ENCODE peak calls at places on chromosomes 5 and 9, in nine cellular contexts. One of them, this sample, is unnamed.

GRCh38 chr5:100855940-100856339 is 47.1 kb downstream of the ST8SIA4 start:
- DNase-seq in lower lobe of right lung: no peak
- DNase-seq in CD8-positive, alpha-beta memory T cell: no peak
- DNase-seq in Caco-2: no peak
- DNase-seq in mesenchymal stem cell: no peak
- DNase-seq in right lobe of liver: no peak
- DNase-seq in CD4-positive, CD25-positive, alpha-beta regulatory T cell: no peak
- DNase-seq in stomach: no peak
- DNase-seq in heart left ventricle: no peak
- DNase-seq in this sample: no peak

GRCh38 chr5:131466171-131466766 is 168.8 kb downstream of the RAPGEF6 start:
- DNase-seq in lower lobe of right lung: no peak
- DNase-seq in CD8-positive, alpha-beta memory T cell: no peak
- DNase-seq in Caco-2: no peak
- DNase-seq in mesenchymal stem cell: peak; percentile 52
- DNase-seq in right lobe of liver: no peak
- DNase-seq in CD4-positive, CD25-positive, alpha-beta regulatory T cell: no peak
- DNase-seq in stomach: no peak
- DNase-seq in heart left ventricle: no peak
- DNase-seq in this sample: no peak

GRCh38 chr5:170791325-170791954 is 7.9 kb downstream of the GABRP start:
- DNase-seq in lower lobe of right lung: peak; percentile 57
- DNase-seq in CD8-positive, alpha-beta memory T cell: no peak
- DNase-seq in Caco-2: peak; percentile 80
- DNase-seq in mesenchymal stem cell: peak; percentile 58
- DNase-seq in right lobe of liver: peak; percentile 62
- DNase-seq in CD4-positive, CD25-positive, alpha-beta regulatory T cell: no peak
- DNase-seq in stomach: peak; percentile 86
- DNase-seq in heart left ventricle: peak; percentile 70
- DNase-seq in this sample: peak; percentile 84

GRCh38 chr5:80181618-80182211 is 74.1 kb downstream of the SERINC5 start:
- DNase-seq in lower lobe of right lung: peak; percentile 77
- DNase-seq in CD8-positive, alpha-beta memory T cell: peak; percentile 74
- DNase-seq in Caco-2: peak; percentile 92
- DNase-seq in mesenchymal stem cell: no peak
- DNase-seq in right lobe of liver: peak; percentile 85
- DNase-seq in CD4-positive, CD25-positive, alpha-beta regulatory T cell: peak; percentile 75
- DNase-seq in stomach: peak; percentile 91
- DNase-seq in heart left ventricle: no peak
- DNase-seq in this sample: peak; percentile 90

GRCh38 chr9:6927838-6928237 is 170.1 kb downstream of the KDM4C start:
- DNase-seq in lower lobe of right lung: no peak
- DNase-seq in CD8-positive, alpha-beta memory T cell: no peak
- DNase-seq in Caco-2: no peak
- DNase-seq in mesenchymal stem cell: no peak
- DNase-seq in right lobe of liver: no peak
- DNase-seq in CD4-positive, CD25-positive, alpha-beta regulatory T cell: no peak
- DNase-seq in stomach: no peak
- DNase-seq in heart left ventricle: no peak
- DNase-seq in this sample: no peak

GRCh38 chr9:133103183-133103986 is 17.7 kb downstream of the RALGDS start:
- DNase-seq in lower lobe of right lung: peak; percentile 81
- DNase-seq in CD8-positive, alpha-beta memory T cell: peak; percentile 40
- DNase-seq in Caco-2: peak; percentile 76
- DNase-seq in mesenchymal stem cell: peak; percentile 57
- DNase-seq in right lobe of liver: peak; percentile 69
- DNase-seq in CD4-positive, CD25-positive, alpha-beta regulatory T cell: peak; percentile 56
- DNase-seq in stomach: peak; percentile 78
- DNase-seq in heart left ventricle: peak; percentile 62
- DNase-seq in this sample: peak; percentile 68

GRCh38 chr5:98106116-98107088 is 667.1 kb upstream of the RGMB start:
- DNase-seq in lower lobe of right lung: no peak
- DNase-seq in CD8-positive, alpha-beta memory T cell: no peak
- DNase-seq in Caco-2: no peak
- DNase-seq in mesenchymal stem cell: peak; percentile 51
- DNase-seq in right lobe of liver: no peak
- DNase-seq in CD4-positive, CD25-positive, alpha-beta regulatory T cell: no peak
- DNase-seq in stomach: no peak
- DNase-seq in heart left ventricle: no peak
- DNase-seq in this sample: no peak

GRCh38 chr5:109921735-109922395 is 232.1 kb downstream of the MAN2A1 start:
- DNase-seq in lower lobe of right lung: peak; percentile 61
- DNase-seq in CD8-positive, alpha-beta memory T cell: peak; percentile 70
- DNase-seq in Caco-2: no peak
- DNase-seq in mesenchymal stem cell: no peak
- DNase-seq in right lobe of liver: no peak
- DNase-seq in CD4-positive, CD25-positive, alpha-beta regulatory T cell: peak; percentile 80
- DNase-seq in stomach: peak; percentile 75
- DNase-seq in heart left ventricle: peak; percentile 24
- DNase-seq in this sample: no peak

GRCh38 chr9:115262477-115262876 is 144.5 kb upstream of the TNC start:
- DNase-seq in lower lobe of right lung: peak; percentile 79
- DNase-seq in CD8-positive, alpha-beta memory T cell: no peak
- DNase-seq in Caco-2: no peak
- DNase-seq in mesenchymal stem cell: peak; percentile 84
- DNase-seq in right lobe of liver: peak; percentile 47
- DNase-seq in CD4-positive, CD25-positive, alpha-beta regulatory T cell: no peak
- DNase-seq in stomach: peak; percentile 78
- DNase-seq in heart left ventricle: peak; percentile 84
- DNase-seq in this sample: peak; percentile 74

GRCh38 chr9:99352786-99353185 is 130.7 kb downstream of the SEC61B start:
- DNase-seq in lower lobe of right lung: no peak
- DNase-seq in CD8-positive, alpha-beta memory T cell: no peak
- DNase-seq in Caco-2: no peak
- DNase-seq in mesenchymal stem cell: no peak
- DNase-seq in right lobe of liver: no peak
- DNase-seq in CD4-positive, CD25-positive, alpha-beta regulatory T cell: no peak
- DNase-seq in stomach: no peak
- DNase-seq in heart left ventricle: no peak
- DNase-seq in this sample: no peak

GRCh38 chr5:37248387-37248969 is 698 bp downstream of the CPLANE1 start:
- DNase-seq in lower lobe of right lung: no peak
- DNase-seq in CD8-positive, alpha-beta memory T cell: no peak
- DNase-seq in Caco-2: no peak
- DNase-seq in mesenchymal stem cell: no peak
- DNase-seq in right lobe of liver: no peak
- DNase-seq in CD4-positive, CD25-positive, alpha-beta regulatory T cell: no peak
- DNase-seq in stomach: no peak
- DNase-seq in heart left ventricle: no peak
- DNase-seq in this sample: no peak

GRCh38 chr5:96885518-96886338 is 9.4 kb downstream of the ERAP2 start:
- DNase-seq in lower lobe of right lung: no peak
- DNase-seq in CD8-positive, alpha-beta memory T cell: peak; percentile 62
- DNase-seq in Caco-2: no peak
- DNase-seq in mesenchymal stem cell: no peak
- DNase-seq in right lobe of liver: no peak
- DNase-seq in CD4-positive, CD25-positive, alpha-beta regulatory T cell: peak; percentile 66
- DNase-seq in stomach: no peak
- DNase-seq in heart left ventricle: no peak
- DNase-seq in this sample: no peak

GRCh38 chr9:37464426-37465248 is 613 bp downstream of the ZBTB5 start:
- DNase-seq in lower lobe of right lung: peak; percentile 89
- DNase-seq in CD8-positive, alpha-beta memory T cell: no peak
- DNase-seq in Caco-2: no peak
- DNase-seq in mesenchymal stem cell: peak; percentile 90
- DNase-seq in right lobe of liver: peak; percentile 79
- DNase-seq in CD4-positive, CD25-positive, alpha-beta regulatory T cell: no peak
- DNase-seq in stomach: peak; percentile 72
- DNase-seq in heart left ventricle: peak; percentile 84
- DNase-seq in this sample: peak; percentile 82

GRCh38 chr9:36902861-36903524 is 131.1 kb downstream of the PAX5 start:
- DNase-seq in lower lobe of right lung: no peak
- DNase-seq in CD8-positive, alpha-beta memory T cell: no peak
- DNase-seq in Caco-2: no peak
- DNase-seq in mesenchymal stem cell: no peak
- DNase-seq in right lobe of liver: no peak
- DNase-seq in CD4-positive, CD25-positive, alpha-beta regulatory T cell: no peak
- DNase-seq in stomach: no peak
- DNase-seq in heart left ventricle: no peak
- DNase-seq in this sample: no peak

GRCh38 chr5:173890195-173890951 is 2.2 kb downstream of the CPEB4 start:
- DNase-seq in lower lobe of right lung: no peak
- DNase-seq in CD8-positive, alpha-beta memory T cell: no peak
- DNase-seq in Caco-2: no peak
- DNase-seq in mesenchymal stem cell: peak; percentile 30
- DNase-seq in right lobe of liver: no peak
- DNase-seq in CD4-positive, CD25-positive, alpha-beta regulatory T cell: no peak
- DNase-seq in stomach: no peak
- DNase-seq in heart left ventricle: peak; percentile 38
- DNase-seq in this sample: no peak

GRCh38 chr9:87799503-87799902 is 73.6 kb downstream of the CTSL start:
- DNase-seq in lower lobe of right lung: no peak
- DNase-seq in CD8-positive, alpha-beta memory T cell: no peak
- DNase-seq in Caco-2: no peak
- DNase-seq in mesenchymal stem cell: no peak
- DNase-seq in right lobe of liver: no peak
- DNase-seq in CD4-positive, CD25-positive, alpha-beta regulatory T cell: no peak
- DNase-seq in stomach: no peak
- DNase-seq in heart left ventricle: no peak
- DNase-seq in this sample: no peak

GRCh38 chr5:143143973-143144372 is 259.5 kb downstream of the NR3C1 start:
- DNase-seq in lower lobe of right lung: no peak
- DNase-seq in CD8-positive, alpha-beta memory T cell: no peak
- DNase-seq in Caco-2: no peak
- DNase-seq in mesenchymal stem cell: no peak
- DNase-seq in right lobe of liver: no peak
- DNase-seq in CD4-positive, CD25-positive, alpha-beta regulatory T cell: no peak
- DNase-seq in stomach: no peak
- DNase-seq in heart left ventricle: no peak
- DNase-seq in this sample: no peak

GRCh38 chr5:143140492-143141231 is 262.8 kb downstream of the NR3C1 start:
- DNase-seq in lower lobe of right lung: peak; percentile 48
- DNase-seq in CD8-positive, alpha-beta memory T cell: no peak
- DNase-seq in Caco-2: no peak
- DNase-seq in mesenchymal stem cell: no peak
- DNase-seq in right lobe of liver: peak; percentile 82
- DNase-seq in CD4-positive, CD25-positive, alpha-beta regulatory T cell: no peak
- DNase-seq in stomach: peak; percentile 84
- DNase-seq in heart left ventricle: no peak
- DNase-seq in this sample: peak; percentile 88

GRCh38 chr5:143142596-143143435 is 260.7 kb downstream of the NR3C1 start:
- DNase-seq in lower lobe of right lung: no peak
- DNase-seq in CD8-positive, alpha-beta memory T cell: no peak
- DNase-seq in Caco-2: no peak
- DNase-seq in mesenchymal stem cell: peak; percentile 85
- DNase-seq in right lobe of liver: peak; percentile 56
- DNase-seq in CD4-positive, CD25-positive, alpha-beta regulatory T cell: no peak
- DNase-seq in stomach: peak; percentile 75
- DNase-seq in heart left ventricle: peak; percentile 65
- DNase-seq in this sample: no peak

GRCh38 chr5:143139585-143139984 is 263.9 kb downstream of the NR3C1 start:
- DNase-seq in lower lobe of right lung: no peak
- DNase-seq in CD8-positive, alpha-beta memory T cell: no peak
- DNase-seq in Caco-2: no peak
- DNase-seq in mesenchymal stem cell: no peak
- DNase-seq in right lobe of liver: no peak
- DNase-seq in CD4-positive, CD25-positive, alpha-beta regulatory T cell: no peak
- DNase-seq in stomach: no peak
- DNase-seq in heart left ventricle: no peak
- DNase-seq in this sample: no peak

DNA sequence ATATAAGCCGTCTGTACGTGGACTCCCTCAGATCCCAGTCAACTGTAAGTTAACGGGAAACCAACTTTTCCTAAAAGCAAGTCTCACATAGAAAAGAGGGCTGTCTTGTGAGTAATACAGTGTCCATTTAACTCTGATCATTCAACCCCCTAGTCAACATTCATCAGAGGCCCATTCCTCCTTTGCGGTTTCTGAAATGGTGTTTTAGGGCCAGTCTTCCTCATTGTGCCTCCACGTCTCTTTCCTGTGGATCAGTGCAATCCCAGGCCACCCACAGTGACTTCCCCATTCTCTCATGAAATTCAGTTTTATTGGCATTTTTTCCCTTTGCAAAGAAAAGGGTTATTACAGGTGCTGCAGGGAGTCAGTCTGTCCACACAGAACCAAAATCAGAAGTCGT is 261.8 kb downstream of the NR3C1 start:
- DNase-seq in lower lobe of right lung: no peak
- DNase-seq in CD8-positive, alpha-beta memory T cell: no peak
- DNase-seq in Caco-2: no peak
- DNase-seq in mesenchymal stem cell: no peak
- DNase-seq in right lobe of liver: no peak
- DNase-seq in CD4-positive, CD25-positive, alpha-beta regulatory T cell: no peak
- DNase-seq in stomach: no peak
- DNase-seq in heart left ventricle: no peak
- DNase-seq in this sample: no peak
- H3K4me1 ChIP-seq in lower lobe of right lung: peaks cover 10% of the 10 kb centered on the region
- H3K4me1 ChIP-seq in CD8-positive, alpha-beta memory T cell: no peaks in the 10 kb centered on the region
- H3K4me1 ChIP-seq in Caco-2: peaks cover 21% of the 10 kb centered on the region
- H3K4me1 ChIP-seq in mesenchymal stem cell: no peaks in the 10 kb centered on the region
- H3K4me1 ChIP-seq in right lobe of liver: no peaks in the 10 kb centered on the region
- H3K4me1 ChIP-seq in CD4-positive, CD25-positive, alpha-beta regulatory T cell: no peaks in the 10 kb centered on the region
- H3K4me1 ChIP-seq in stomach: peaks cover 66% of the 10 kb centered on the region
- H3K4me1 ChIP-seq in heart left ventricle: peaks cover 60% of the 10 kb centered on the region
- H3K4me1 ChIP-seq in this sample: peaks cover 15% of the 10 kb centered on the region

GRCh38 chr5:134120386-134121138 is 6.1 kb downstream of the TCF7 start:
- DNase-seq in lower lobe of right lung: no peak
- DNase-seq in CD8-positive, alpha-beta memory T cell: no peak
- DNase-seq in Caco-2: no peak
- DNase-seq in mesenchymal stem cell: no peak
- DNase-seq in right lobe of liver: no peak
- DNase-seq in CD4-positive, CD25-positive, alpha-beta regulatory T cell: no peak
- DNase-seq in stomach: no peak
- DNase-seq in heart left ventricle: no peak
- DNase-seq in this sample: no peak
- H3K4me3 ChIP-seq in lower lobe of right lung: no peak overlapping the region
- H3K4me3 ChIP-seq in CD8-positive, alpha-beta memory T cell: peak overlapping the region; percentile 95
- H3K4me3 ChIP-seq in Caco-2: no peak overlapping the region
- H3K4me3 ChIP-seq in mesenchymal stem cell: no peak overlapping the region
- H3K4me3 ChIP-seq in right lobe of liver: no peak overlapping the region
- H3K4me3 ChIP-seq in CD4-positive, CD25-positive, alpha-beta regulatory T cell: peak overlapping the region; percentile 94
- H3K4me3 ChIP-seq in stomach: no peak overlapping the region
- H3K4me3 ChIP-seq in heart left ventricle: no peak overlapping the region
- H3K4me3 ChIP-seq in this sample: no peak overlapping the region

GRCh38 chr5:140551872-140552271 is 4.4 kb downstream of the EIF4EBP3 start:
- DNase-seq in lower lobe of right lung: no peak
- DNase-seq in CD8-positive, alpha-beta memory T cell: no peak
- DNase-seq in Caco-2: no peak
- DNase-seq in mesenchymal stem cell: no peak
- DNase-seq in right lobe of liver: no peak
- DNase-seq in CD4-positive, CD25-positive, alpha-beta regulatory T cell: no peak
- DNase-seq in stomach: no peak
- DNase-seq in heart left ventricle: no peak
- DNase-seq in this sample: no peak
- H3K4me1 ChIP-seq in lower lobe of right lung: peaks cover 63% of the 10 kb centered on the region
- H3K4me1 ChIP-seq in CD8-positive, alpha-beta memory T cell: peaks cover 55% of the 10 kb centered on the region
- H3K4me1 ChIP-seq in Caco-2: peaks cover 10% of the 10 kb centered on the region
- H3K4me1 ChIP-seq in mesenchymal stem cell: peaks cover 28% of the 10 kb centered on the region
- H3K4me1 ChIP-seq in right lobe of liver: peaks cover 32% of the 10 kb centered on the region
- H3K4me1 ChIP-seq in CD4-positive, CD25-positive, alpha-beta regulatory T cell: peaks cover 47% of the 10 kb centered on the region
- H3K4me1 ChIP-seq in stomach: peaks cover 87% of the 10 kb centered on the region
- H3K4me1 ChIP-seq in heart left ventricle: peaks cover 71% of the 10 kb centered on the region
- H3K4me1 ChIP-seq in this sample: peaks cover 52% of the 10 kb centered on the region

DNA sequence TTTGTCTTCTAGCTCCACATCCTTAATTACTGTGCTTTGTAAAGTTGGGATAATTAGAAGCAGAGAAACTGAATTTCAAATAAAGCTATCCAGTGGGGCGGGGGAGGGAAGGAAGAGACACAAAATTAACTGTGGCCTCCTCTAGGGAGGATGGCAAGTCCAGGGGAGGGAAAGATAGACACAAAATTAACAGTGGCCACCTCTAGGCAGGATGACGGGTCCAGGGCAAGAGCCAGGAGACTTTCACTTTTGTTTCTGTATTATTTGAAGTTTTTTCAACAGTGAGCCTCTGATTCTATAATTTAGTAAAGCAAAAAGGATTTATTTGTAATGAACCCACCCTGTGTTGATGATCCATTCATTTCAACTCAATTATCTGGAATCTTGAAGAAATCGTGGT is 335.9 kb downstream of the MSX2 start:
- DNase-seq in lower lobe of right lung: no peak
- DNase-seq in CD8-positive, alpha-beta memory T cell: no peak
- DNase-seq in Caco-2: no peak
- DNase-seq in mesenchymal stem cell: no peak
- DNase-seq in right lobe of liver: no peak
- DNase-seq in CD4-positive, CD25-positive, alpha-beta regulatory T cell: no peak
- DNase-seq in stomach: no peak
- DNase-seq in heart left ventricle: no peak
- DNase-seq in this sample: no peak
- H3K4me3 ChIP-seq in lower lobe of right lung: peak overlapping the region; percentile 17
- H3K4me3 ChIP-seq in CD8-positive, alpha-beta memory T cell: peak overlapping the region; percentile 9
- H3K4me3 ChIP-seq in Caco-2: no peak overlapping the region
- H3K4me3 ChIP-seq in mesenchymal stem cell: no peak overlapping the region
- H3K4me3 ChIP-seq in right lobe of liver: no peak overlapping the region
- H3K4me3 ChIP-seq in CD4-positive, CD25-positive, alpha-beta regulatory T cell: no peak overlapping the region
- H3K4me3 ChIP-seq in stomach: no peak overlapping the region
- H3K4me3 ChIP-seq in heart left ventricle: no peak overlapping the region
- H3K4me3 ChIP-seq in this sample: no peak overlapping the region

This sample was measured in body of pancreas.